ENCODE peak calls at places on chromosomes 2 and 18, in five cellular contexts. U, E, O, J and K are unnamed samples.

GRCh38 chr2:20422679-20423271 is 24.1 kb upstream of the RHOB start:
- DNase-seq in U (peak), E (no peak), O (no peak), J (no peak), K (no peak)

GRCh38 chr2:120596990-120597594 is 138.6 kb upstream of the GLI2 start:
- DNase-seq in U (peak), E (no peak), O (peak), J (no peak), K (no peak)

GRCh38 chr2:176105078-176105726 is 1.9 kb upstream of the HOXD11 start:
- DNase-seq in U (no peak), E (no peak), O (no peak), J (no peak), K (no peak)

GRCh38 chr2:216352653-216353270 is 19.5 kb downstream of the MARCHF4 start:
- DNase-seq in U (no peak), E (no peak), O (no peak), J (no peak), K (no peak)

GRCh38 chr2:64666810-64667438 is 13.2 kb upstream of the SERTAD2 start:
- DNase-seq in U (peak), E (no peak), O (no peak), J (no peak), K (no peak)

GRCh38 chr2:240571314-240571973 is 3.2 kb downstream of the RNPEPL1 start:
- DNase-seq in U (no peak), E (no peak), O (no peak), J (no peak), K (no peak)

GRCh38 chr2:11569636-11570035 is 35.8 kb downstream of the GREB1 start:
- DNase-seq in U (no peak), E (no peak), O (no peak), J (no peak), K (no peak)

GRCh38 chr2:240257940-240258580 is 117.6 kb upstream of the OTOS start:
- DNase-seq in U (no peak), E (no peak), O (no peak), J (no peak), K (no peak)

GRCh38 chr18:28088477-28088876 is 88.5 kb downstream of the CDH2 start:
- DNase-seq in U (no peak), E (no peak), O (no peak), J (no peak), K (no peak)

GRCh38 chr2:72887836-72888437 is 729 bp downstream of the SPR start:
- DNase-seq in U (peak), E (peak), O (peak), J (peak), K (peak)

GRCh38 chr18:9354256-9354655 is 19.7 kb downstream of the TWSG1 start:
- DNase-seq in U (no peak), E (no peak), O (no peak), J (no peak), K (no peak)

GRCh38 chr18:12015697-12016062 is 34.4 kb downstream of the IMPA2 start:
- DNase-seq in U (no peak), E (no peak), O (peak), J (no peak), K (no peak)

GRCh38 chr2:188291142-188291616 is 495 bp upstream of the GULP1 start:
- DNase-seq in U (peak), E (no peak), O (no peak), J (no peak), K (no peak)

GRCh38 chr2:239038773-239039478 is 191.0 kb downstream of the TWIST2 start:
- DNase-seq in U (no peak), E (no peak), O (no peak), J (no peak), K (no peak)

GRCh38 chr18:69000366-69000765 is 202.5 kb downstream of the CCDC102B start:
- DNase-seq in U (peak), E (no peak), O (no peak), J (no peak), K (no peak)

GRCh38 chr2:10343191-10343590 is 40.5 kb downstream of the HPCAL1 start:
- DNase-seq in U (no peak), E (no peak), O (no peak), J (no peak), K (no peak)

GRCh38 chr2:196399736-196400691 is 228.6 kb upstream of the STK17B start:
- DNase-seq in U (peak), E (no peak), O (peak), J (peak), K (peak)

GRCh38 chr2:240419723-240420122 is 15.7 kb upstream of the GPC1 start:
- DNase-seq in U (no peak), E (no peak), O (no peak), J (no peak), K (no peak)

GRCh38 chr2:177772529-177772928 is 300.0 kb downstream of the PDE11A start:
- DNase-seq in U (peak), E (no peak), O (no peak), J (no peak), K (no peak)

GRCh38 chr18:37778417-37779165 is 213.0 kb upstream of the CELF4 start:
- DNase-seq in U (peak), E (peak), O (no peak), J (peak), K (peak)

GRCh38 chr2:10962004-10962403 is 50.3 kb downstream of the KCNF1 start:
- DNase-seq in U (no peak), E (no peak), O (no peak), J (no peak), K (no peak)

GRCh38 chr2:207869784-207870778 is 100.4 kb upstream of the FZD5 start:
- DNase-seq in U (peak), E (no peak), O (peak), J (peak), K (no peak)

GRCh38 chr18:40841473-40841872 is 1113.6 kb upstream of the PIK3C3 start:
- DNase-seq in U (peak), E (no peak), O (peak), J (no peak), K (no peak)

GRCh38 chr18:76922107-76922506 is 99.8 kb downstream of the ZNF236 start:
- DNase-seq in U (peak), E (peak), O (no peak), J (peak), K (no peak)

GRCh38 chr2:46706264-46706983 is 209.2 kb downstream of the MCFD2 start:
- DNase-seq in U (no peak), E (no peak), O (no peak), J (no peak), K (no peak)

GRCh38 chr2:104378853-104379374 is 475.0 kb upstream of the POU3F3 start:
- DNase-seq in U (no peak), E (peak), O (no peak), J (no peak), K (peak)

GRCh38 chr2:191521608-191522208 is 156.2 kb upstream of the NABP1 start:
- DNase-seq in U (peak), E (no peak), O (no peak), J (no peak), K (no peak)

GRCh38 chr2:42964444-42965081 is 172.2 kb upstream of the HAAO start:
- DNase-seq in U (peak), E (no peak), O (peak), J (no peak), K (no peak)

GRCh38 chr2:10507106-10507505 is 59.0 kb upstream of the ODC1 start:
- DNase-seq in U (no peak), E (no peak), O (no peak), J (no peak), K (no peak)

GRCh38 chr2:135913726-135914365 is 37.6 kb upstream of the MCM6 start:
- DNase-seq in U (peak), E (peak), O (no peak), J (no peak), K (no peak)

GRCh38 chr2:170207901-170208300 is 30.0 kb downstream of the MYO3B start:
- DNase-seq in U (no peak), E (no peak), O (no peak), J (no peak), K (no peak)

GRCh38 chr2:1082456-1083205 is 132.0 kb downstream of the SNTG2 start:
- DNase-seq in U (no peak), E (peak), O (no peak), J (no peak), K (no peak)

GRCh38 chr2:199485732-199486335 is 28.1 kb upstream of the SATB2 start:
- DNase-seq in U (peak), E (peak), O (no peak), J (no peak), K (peak)

GRCh38 chr18:78605255-78605654 is 374.4 kb upstream of the SALL3 start:
- DNase-seq in U (no peak), E (no peak), O (no peak), J (no peak), K (no peak)

GRCh38 chr2:62077239-62077638 is 118.7 kb upstream of the B3GNT2 start:
- DNase-seq in U (peak), E (no peak), O (no peak), J (no peak), K (no peak)

GRCh38 chr2:212005077-212005671 is 533.4 kb downstream of the ERBB4 start:
- DNase-seq in U (peak), E (peak), O (no peak), J (peak), K (no peak)

GRCh38 chr2:58731488-58731869 is 490.4 kb upstream of the FANCL start:
- DNase-seq in U (no peak), E (no peak), O (no peak), J (no peak), K (no peak)

GRCh38 chr2:27378096-27378808 is 2.3 kb downstream of the ZNF513 start:
- DNase-seq in U (no peak), E (no peak), O (no peak), J (no peak), K (no peak)

GRCh38 chr2:218285604-218286003 is 6.7 kb downstream of the TMBIM1 start:
- DNase-seq in U (peak), E (no peak), O (peak), J (no peak), K (no peak)